ENCODE peak calls at places on chromosomes 5 and 9, in ten cellular contexts. U, V, S, Y, R, B, M, K, E and T are unnamed samples.
A peak's percentile ranks its signal among the peaks of the same experiment; 100 is the strongest.

GRCh38 chr5:40160435-40160834 is 519.3 kb upstream of the PTGER4 start:
- DNase-seq in K (no peak), V (no peak), E (no peak), M (no peak), B (no peak), S (no peak), Y (no peak), R (no peak), U (no peak), T (no peak)

GRCh38 chr9:93452710-93453046 is 703 bp downstream of the FAM120AOS start:
- DNase-seq in V (no peak), M (no peak), Y (no peak), R (no peak), K (no peak), U (peak; percentile 30), E (no peak), S (no peak), B (no peak), T (peak; percentile 60)

GRCh38 chr5:104456122-104456521 is 893.5 kb upstream of the NUDT12 start:
- DNase-seq in B (no peak), E (no peak), K (no peak), S (no peak), V (no peak), Y (no peak), R (no peak), M (no peak), U (no peak), T (no peak)

GRCh38 chr5:93621340-93621872 is 38.4 kb downstream of the NR2F1 start:
- DNase-seq in Y (peak; percentile 87), B (no peak), M (no peak), R (peak; percentile 52), V (peak; percentile 58), S (no peak), K (peak; percentile 93), E (peak; percentile 53), U (peak; percentile 77), T (peak; percentile 73)

GRCh38 chr9:114089206-114089840 is 9.8 kb downstream of the KIF12 start:
- DNase-seq in E (no peak), S (no peak), R (no peak), M (no peak), V (no peak), Y (no peak), U (no peak), K (no peak), B (no peak), T (no peak)

GRCh38 chr9:88339322-88339721 is 48.9 kb upstream of the SPIN1 start:
- DNase-seq in U (no peak), Y (no peak), R (no peak), M (no peak), E (no peak), V (no peak), S (no peak), B (no peak), K (no peak), T (no peak)

GRCh38 chr9:109409998-109410397 is 88.1 kb downstream of the PTPN3 start:
- DNase-seq in R (no peak), E (no peak), S (no peak), U (no peak), M (no peak), B (no peak), K (no peak), V (peak; percentile 40), Y (no peak), T (no peak)

GRCh38 chr5:140131967-140132409 is 6.3 kb downstream of the IGIP start:
- DNase-seq in Y (no peak), S (peak; percentile 80), R (peak; percentile 91), M (peak; percentile 92), V (no peak), K (no peak), B (peak; percentile 78), U (no peak), E (peak; percentile 85), T (peak; percentile 84)